ENCODE peak calls at places on chromosomes 16 and 17, in seven cellular contexts. S is WERI-Rb-1, J is bronchial epithelial cell, R is ascending aorta, I is NT2/D1, T is MM.1S, Y is sigmoid colon. D is an unnamed sample. For H3K36me3, the result is how much of the 10 kb centered on the place peaks cover.

GRCh38 chr16:85654251-85655115 is 34.3 kb downstream of the GINS2 start:
- DNase-seq in S (no peak), J (no peak), R (no peak), I (no peak), T (no peak), Y (no peak), D (no peak)

GRCh38 chr16:57528499-57529323 is 7.7 kb downstream of the CCDC102A start:
- DNase-seq in S (peak), J (no peak), R (no peak), I (no peak), T (no peak), Y (peak), D (no peak)

GRCh38 chr17:15311996-15312395 is 29.4 kb downstream of the TEKT3 start:
- DNase-seq in S (no peak), J (no peak), R (no peak), I (no peak), T (no peak), Y (no peak), D (no peak)

GRCh38 chr17:3851461-3852100 is 5.5 kb upstream of the NCBP3 start:
- DNase-seq in S (no peak), J (no peak), R (no peak), I (no peak), T (no peak), Y (peak), D (no peak)

GRCh38 chr17:29699283-29699682 is 76.6 kb upstream of the CORO6 start:
- DNase-seq in S (no peak), J (no peak), R (no peak), I (no peak), T (no peak), Y (no peak), D (no peak)

GRCh38 chr16:87697256-87697655 is 68.5 kb downstream of the KLHDC4 start:
- DNase-seq in S (no peak), J (no peak), R (no peak), I (no peak), T (no peak), Y (no peak), D (no peak)

GRCh38 chr17:78992542-78993212 is 13.0 kb upstream of the LGALS3BP start:
- DNase-seq in S (no peak), J (no peak), R (no peak), I (no peak), T (no peak), Y (peak), D (no peak)

GRCh38 chr16:57476546-57477410 is 9.5 kb downstream of the DOK4 start:
- DNase-seq in S (no peak), J (no peak), R (no peak), I (no peak), T (no peak), Y (no peak), D (no peak)

GRCh38 chr17:1710807-1711553 is 803 bp upstream of the TLCD2 start:
- DNase-seq in S (no peak), J (peak), R (no peak), I (no peak), T (no peak), Y (no peak), D (no peak)

GRCh38 chr16:56626685-56627084 is 1.1 kb downstream of the MT1E start:
- DNase-seq in S (no peak), J (no peak), R (no peak), I (no peak), T (no peak), Y (no peak), D (no peak)

GRCh38 chr16:18803569-18804462 is 2.5 kb upstream of the ARL6IP1 start:
- DNase-seq in S (no peak), J (peak), R (no peak), I (no peak), T (no peak), Y (no peak), D (no peak)

GRCh38 chr17:64544742-64545141 is 38.0 kb downstream of the CEP95 start:
- DNase-seq in S (no peak), J (no peak), R (no peak), I (no peak), T (no peak), Y (no peak), D (no peak)

GRCh38 chr17:64546716-64547115 is 39.9 kb downstream of the CEP95 start:
- DNase-seq in S (no peak), J (no peak), R (no peak), I (no peak), T (no peak), Y (no peak), D (no peak)

DNA sequence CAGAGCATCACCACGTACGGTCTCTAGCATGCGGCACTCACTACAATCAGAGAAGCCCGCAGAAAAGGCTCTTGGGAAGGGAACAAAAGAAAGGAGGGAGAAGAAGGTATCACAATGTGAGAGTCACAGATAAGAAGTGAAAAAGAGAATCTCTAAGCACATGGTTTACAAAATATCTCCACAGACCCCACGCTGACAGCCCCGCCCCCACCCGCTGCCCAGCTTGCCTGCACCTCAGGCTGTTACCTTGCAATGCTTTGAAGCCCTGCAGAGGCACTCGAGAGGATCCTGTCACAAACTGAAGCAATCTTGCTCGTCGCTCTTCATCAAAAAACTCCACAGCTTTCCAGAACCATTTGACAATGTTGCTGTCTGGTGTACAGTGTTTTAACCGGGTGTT is 40.6 kb downstream of the CEP95 start:
- DNase-seq in S (no peak), J (no peak), R (no peak), I (no peak), T (no peak), Y (no peak), D (no peak)
- H3K36me3 ChIP-seq in S (half or more), J (under half), R (half or more), I (under half), T (under half), Y (under half), D (under half)

DNA sequence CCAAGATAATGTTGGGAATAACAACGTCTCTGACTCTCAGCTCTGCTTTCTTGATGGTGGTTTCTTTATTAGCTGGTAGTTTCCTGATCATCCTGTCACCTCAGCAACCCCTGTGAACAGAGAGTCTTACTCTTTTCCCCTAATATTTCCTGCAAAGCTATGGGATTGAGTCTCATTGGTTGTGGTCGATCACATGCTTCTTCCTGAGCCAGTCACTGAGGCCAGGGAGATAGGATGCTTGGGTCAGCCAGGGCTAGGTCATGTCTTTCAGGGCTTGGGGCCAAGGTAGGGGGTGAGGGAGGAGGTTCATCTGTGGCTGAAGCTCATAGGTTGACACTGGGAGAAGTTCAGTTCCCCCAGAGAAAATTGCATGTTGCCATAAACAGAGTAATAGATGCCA is 114.3 kb downstream of the ABCC1 start:
- DNase-seq in S (no peak), J (no peak), R (no peak), I (no peak), T (no peak), Y (no peak), D (no peak)
- H3K36me3 ChIP-seq in S (under half), J (under half), R (under half), I (half or more), T (under half), Y (under half), D (under half)

GRCh38 chr16:89697161-89697615 is 4.3 kb downstream of the SPATA2L start:
- DNase-seq in S (peak), J (no peak), R (no peak), I (no peak), T (no peak), Y (no peak), D (no peak)
- H3K36me3 ChIP-seq in S (under half), J (under half), R (under half), I (half or more), T (under half), Y (under half), D (under half)

DNA sequence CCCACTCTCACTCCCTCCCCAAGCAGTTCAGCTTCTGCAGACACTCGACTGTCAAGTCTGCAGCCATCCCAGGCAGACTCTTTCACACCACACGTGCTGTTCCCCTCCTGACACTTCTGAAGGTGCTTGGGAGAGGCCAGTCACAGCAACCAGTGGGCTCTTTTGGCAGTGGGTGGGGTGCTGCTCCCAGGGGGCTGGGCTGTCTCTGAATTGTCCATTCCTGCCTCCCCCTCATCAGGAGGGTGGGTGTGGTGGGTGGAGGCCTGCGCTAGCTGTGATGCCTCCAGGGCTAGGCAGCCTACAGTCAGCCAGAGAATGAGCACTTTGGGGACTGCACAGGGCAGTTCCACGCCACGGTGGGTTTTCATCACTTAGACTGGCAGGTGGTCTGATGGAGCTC is 10.3 kb downstream of the STARD3 start:
- DNase-seq in S (no peak), J (no peak), R (no peak), I (no peak), T (no peak), Y (no peak), D (no peak)
- H3K36me3 ChIP-seq in S (under half), J (under half), R (under half), I (under half), T (under half), Y (under half), D (under half)

DNA sequence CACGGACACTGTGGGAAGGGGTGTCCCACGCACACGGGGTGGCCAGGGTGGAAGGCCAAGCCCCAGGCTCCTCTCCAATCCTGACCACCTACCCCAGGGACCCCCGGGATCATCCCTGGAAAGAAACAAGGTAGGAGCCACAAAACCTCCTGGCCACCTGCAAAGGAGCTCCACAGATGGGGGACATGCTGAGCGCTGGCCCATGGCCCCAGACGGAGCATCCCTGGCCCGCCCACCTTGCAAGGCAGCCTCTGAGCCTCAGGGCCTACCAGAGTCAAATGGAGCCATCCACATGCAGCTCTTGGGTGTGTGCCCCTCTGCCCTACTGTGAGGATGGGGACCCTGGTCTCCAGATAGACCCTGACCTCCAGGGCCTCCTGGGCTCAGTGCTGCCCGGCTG is 16.3 kb downstream of the SLC38A10 start:
- DNase-seq in S (no peak), J (no peak), R (no peak), I (no peak), T (no peak), Y (no peak), D (no peak)
- H3K36me3 ChIP-seq in S (under half), J (under half), R (half or more), I (half or more), T (under half), Y (under half), D (under half)

GRCh38 chr17:27558842-27559505 is 72.0 kb upstream of the LGALS9 start:
- DNase-seq in S (no peak), J (no peak), R (no peak), I (no peak), T (no peak), Y (no peak), D (no peak)

GRCh38 chr17:27560668-27561067 is 70.3 kb upstream of the LGALS9 start:
- DNase-seq in S (no peak), J (peak), R (no peak), I (no peak), T (no peak), Y (no peak), D (no peak)

GRCh38 chr17:27558341-27558740 is 72.6 kb upstream of the LGALS9 start:
- DNase-seq in S (no peak), J (no peak), R (no peak), I (no peak), T (no peak), Y (no peak), D (no peak)

GRCh38 chr17:27559996-27560481 is 70.9 kb upstream of the LGALS9 start:
- DNase-seq in S (no peak), J (peak), R (peak), I (no peak), T (no peak), Y (peak), D (no peak)

GRCh38 chr17:27559506-27559931 is 71.5 kb upstream of the LGALS9 start:
- DNase-seq in S (no peak), J (no peak), R (no peak), I (no peak), T (no peak), Y (no peak), D (no peak)
- H3K36me3 ChIP-seq in S (under half), J (under half), R (under half), I (under half), T (under half), Y (under half), D (under half)

GRCh38 chr17:74211929-74212261 is 1.5 kb upstream of the TTYH2 start:
- DNase-seq in S (no peak), J (no peak), R (no peak), I (no peak), T (no peak), Y (no peak), D (peak)
- H3K36me3 ChIP-seq in S (half or more), J (under half), R (under half), I (under half), T (under half), Y (under half), D (under half)

DNA sequence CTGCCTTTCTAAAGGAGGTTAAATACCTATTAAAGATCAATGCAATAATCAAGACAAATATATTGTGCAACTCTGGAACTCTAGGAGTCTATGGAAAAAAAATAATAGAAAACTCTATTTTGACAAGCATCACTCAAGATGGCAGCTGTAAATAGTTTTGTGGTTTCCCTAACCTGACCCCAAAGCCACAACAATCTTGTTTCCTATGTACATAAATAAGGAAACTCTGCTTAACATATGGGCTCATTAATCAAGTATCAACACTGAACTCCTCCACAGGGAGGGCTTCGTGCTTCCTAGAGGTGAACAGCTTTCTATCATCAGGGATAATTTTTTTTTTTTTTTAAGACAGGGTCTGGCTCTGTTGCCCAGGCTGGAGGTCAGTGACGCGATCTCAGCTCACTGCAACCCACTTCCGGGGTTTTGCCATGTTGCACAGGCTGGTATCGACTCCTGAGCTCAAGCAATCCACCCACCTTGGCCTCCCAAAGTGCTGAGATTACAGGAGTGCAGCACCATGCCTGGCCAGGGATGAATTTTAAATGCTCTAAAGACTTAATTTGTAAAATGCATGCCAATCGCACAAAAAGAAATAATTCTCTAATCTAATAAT is 42.5 kb downstream of the ARHGAP17 start:
- DNase-seq in S (no peak), J (no peak), R (peak), I (no peak), T (peak), Y (no peak), D (no peak)
- H3K36me3 ChIP-seq in S (half or more), J (under half), R (half or more), I (half or more), T (under half), Y (under half), D (under half)

DNA sequence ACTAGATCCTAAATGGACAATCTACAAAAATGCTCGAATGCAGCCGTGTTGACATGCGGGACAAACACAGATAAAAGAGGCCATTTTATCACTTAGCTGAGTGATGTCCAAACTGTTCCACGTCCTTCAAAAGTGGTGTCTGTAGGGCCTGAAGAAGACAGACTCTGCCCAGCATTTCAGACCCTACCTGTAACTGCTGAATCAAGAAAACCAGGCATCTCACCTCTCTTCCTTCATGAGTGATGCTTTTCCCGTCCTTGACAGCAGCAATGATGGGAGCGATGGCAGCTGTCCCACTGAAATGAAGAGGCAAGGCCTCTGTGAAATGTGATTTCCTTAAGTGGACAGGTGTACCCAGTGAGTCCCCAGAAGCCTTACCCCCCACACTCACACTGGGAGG is 12.3 kb downstream of the ELAC2 start:
- DNase-seq in S (no peak), J (no peak), R (no peak), I (no peak), T (no peak), Y (peak), D (no peak)
- H3K36me3 ChIP-seq in S (half or more), J (under half), R (half or more), I (half or more), T (under half), Y (under half), D (half or more)